ENCODE peak calls at places on chromosomes 6 and 20, in ten cellular contexts. I is NCI-H774; E is uterus; S is effector CD4-positive, alpha-beta T cell; H is naive thymus-derived CD4-positive, alpha-beta T cell; O is anterior cingulate cortex; G is upper lobe of right lung; A is NCI-H460; Q is type B pancreatic cell; F is T follicular helper cell. Z is an unnamed sample.

GRCh38 chr6:149913085-149913484 is 9.8 kb downstream of the RAET1G start:
- DNase-seq in I (no peak), E (no peak), S (no peak), H (no peak), O (no peak), G (peak), A (no peak), Q (no peak), F (no peak), Z (no peak)

GRCh38 chr6:115766745-115767462 is 293.8 kb downstream of the FRK start:
- DNase-seq in I (no peak), E (no peak), S (no peak), H (no peak), O (no peak), G (no peak), A (no peak), Q (no peak), F (no peak), Z (no peak)

GRCh38 chr20:1274485-1275313 is 8.6 kb downstream of the SNPH start:
- DNase-seq in I (peak), E (no peak), S (no peak), H (no peak), O (peak), G (no peak), A (no peak), Q (peak), F (no peak), Z (peak)

GRCh38 chr6:17865798-17866725 is 121.4 kb downstream of the KIF13A start:
- DNase-seq in I (no peak), E (peak), S (no peak), H (no peak), O (peak), G (no peak), A (no peak), Q (no peak), F (no peak), Z (no peak)

GRCh38 chr6:12371641-12372146 is 81.5 kb downstream of the EDN1 start:
- DNase-seq in I (no peak), E (no peak), S (no peak), H (no peak), O (no peak), G (no peak), A (peak), Q (no peak), F (no peak), Z (no peak)

GRCh38 chr6:46347669-46348068 is 143.6 kb downstream of the RCAN2 start:
- DNase-seq in I (no peak), E (no peak), S (no peak), H (no peak), O (no peak), G (no peak), A (no peak), Q (no peak), F (no peak), Z (no peak)

GRCh38 chr6:136072691-136073090 is 177.4 kb downstream of the MTFR2 start:
- DNase-seq in I (no peak), E (no peak), S (no peak), H (no peak), O (no peak), G (no peak), A (no peak), Q (no peak), F (no peak), Z (no peak)

GRCh38 chr6:106098383-106099234 is 12.5 kb downstream of the PRDM1 start:
- DNase-seq in I (no peak), E (no peak), S (peak), H (peak), O (no peak), G (no peak), A (peak), Q (no peak), F (peak), Z (no peak)

GRCh38 chr6:168116975-168117899 is 38.2 kb upstream of the FRMD1 start:
- DNase-seq in I (no peak), E (peak), S (no peak), H (no peak), O (no peak), G (no peak), A (no peak), Q (peak), F (no peak), Z (no peak)

GRCh38 chr6:116364361-116364760 is 6.4 kb upstream of the DSE start:
- DNase-seq in I (no peak), E (no peak), S (no peak), H (no peak), O (no peak), G (no peak), A (no peak), Q (no peak), F (no peak), Z (no peak)

GRCh38 chr6:41935190-41935569 is 6.4 kb downstream of the CCND3 start:
- DNase-seq in I (no peak), E (no peak), S (no peak), H (no peak), O (no peak), G (no peak), A (no peak), Q (no peak), F (no peak), Z (no peak)

GRCh38 chr6:158000530-158001307 is 19.1 kb downstream of the SYNJ2 start:
- DNase-seq in I (no peak), E (no peak), S (no peak), H (no peak), O (no peak), G (no peak), A (no peak), Q (no peak), F (no peak), Z (no peak)

GRCh38 chr6:131129657-131130545 is 5.4 kb upstream of the AKAP7 start:
- DNase-seq in I (no peak), E (no peak), S (no peak), H (no peak), O (no peak), G (no peak), A (no peak), Q (no peak), F (no peak), Z (no peak)

GRCh38 chr6:79625746-79626145 is 5.4 kb upstream of the SH3BGRL2 start:
- DNase-seq in I (no peak), E (no peak), S (no peak), H (no peak), O (no peak), G (no peak), A (no peak), Q (no peak), F (no peak), Z (no peak)

GRCh38 chr6:33276864-33277662 is at the start of gene B3GALT4:
- DNase-seq in I (peak), E (peak), S (peak), H (peak), O (peak), G (peak), A (peak), Q (peak), F (peak), Z (peak)

GRCh38 chr6:32984639-32985389 is 16.4 kb downstream of the BRD2 start:
- DNase-seq in I (peak), E (peak), S (peak), H (peak), O (peak), G (peak), A (peak), Q (peak), F (peak), Z (peak)

GRCh38 chr6:1175877-1176276 is 136.0 kb upstream of the FOXQ1 start:
- DNase-seq in I (no peak), E (no peak), S (no peak), H (no peak), O (no peak), G (no peak), A (no peak), Q (no peak), F (no peak), Z (no peak)

GRCh38 chr6:106110167-106110826 is 24.2 kb downstream of the PRDM1 start:
- DNase-seq in I (no peak), E (no peak), S (no peak), H (no peak), O (no peak), G (no peak), A (no peak), Q (no peak), F (no peak), Z (no peak)

GRCh38 chr6:3001773-3002293 is 2.1 kb downstream of the NQO2 start:
- DNase-seq in I (no peak), E (no peak), S (peak), H (peak), O (no peak), G (no peak), A (peak), Q (no peak), F (no peak), Z (no peak)

GRCh38 chr6:166977626-166978550 is 21.3 kb upstream of the CEP43 start:
- DNase-seq in I (no peak), E (no peak), S (no peak), H (no peak), O (no peak), G (no peak), A (no peak), Q (no peak), F (no peak), Z (no peak)

GRCh38 chr20:11117808-11118528 is 444.2 kb upstream of the JAG1 start:
- DNase-seq in I (no peak), E (no peak), S (no peak), H (no peak), O (no peak), G (no peak), A (no peak), Q (no peak), F (no peak), Z (no peak)

GRCh38 chr6:127832381-127832780 is 68.5 kb downstream of the THEMIS start:
- DNase-seq in I (no peak), E (no peak), S (no peak), H (no peak), O (no peak), G (no peak), A (no peak), Q (no peak), F (no peak), Z (no peak)

GRCh38 chr6:10419749-10420545 is 5.1 kb upstream of the TFAP2A start:
- DNase-seq in I (no peak), E (no peak), S (no peak), H (no peak), O (no peak), G (no peak), A (no peak), Q (no peak), F (no peak), Z (no peak)

Z was measured in NCI-H2081.